ENCODE peak calls at places on chromosome 7, in ten cellular contexts. G is LoVo, T is nucleus accumbens, Z is GM12865, L is ELF-1, O is HAP-1, E is Daoy, M is RPMI8226, C is astrocyte of the spinal cord, F is pons. P is an unnamed sample.

GRCh38 chr7:143384148-143384547 is 3.0 kb downstream of the ZYX start:
- DNase-seq in L (no peak), C (no peak), G (no peak), M (no peak), O (no peak), E (no peak), F (no peak), Z (no peak), T (no peak), P (no peak)

GRCh38 chr7:137920637-137921473 is 74.1 kb upstream of the DGKI start:
- DNase-seq in G (no peak), C (no peak), F (no peak), M (no peak), L (no peak), Z (no peak), O (no peak), T (no peak), E (no peak), P (no peak)

GRCh38 chr7:128094111-128094570 is 62.9 kb upstream of the LRRC4 start:
- DNase-seq in M (no peak), Z (no peak), T (no peak), G (no peak), E (no peak), L (no peak), C (peak; percentile 36), O (no peak), F (no peak), P (no peak)

GRCh38 chr7:66859794-66860645 is 61.0 kb upstream of the TMEM248 start:
- DNase-seq in L (peak; percentile 81), G (no peak), Z (no peak), T (no peak), E (no peak), O (no peak), C (no peak), M (peak; percentile 97), F (no peak), P (peak; percentile 92)

GRCh38 chr7:74479961-74480829 is 26.5 kb downstream of the GTF2IRD1 start:
- DNase-seq in O (no peak), E (peak; percentile 93), G (no peak), C (peak; percentile 92), Z (no peak), M (no peak), F (peak; percentile 82), L (peak; percentile 86), T (no peak), P (no peak)

GRCh38 chr7:55437375-55437774 is 72.2 kb downstream of the LANCL2 start:
- DNase-seq in G (no peak), M (no peak), O (no peak), F (no peak), T (no peak), Z (no peak), C (no peak), L (no peak), E (no peak), P (no peak)

GRCh38 chr7:93055543-93056107 is 62.2 kb downstream of the SAMD9 start:
- DNase-seq in E (peak; percentile 16), Z (peak; percentile 52), G (peak; percentile 76), M (peak; percentile 33), F (peak; percentile 58), L (no peak), T (no peak), O (peak; percentile 65), C (peak; percentile 60), P (peak; percentile 55)

GRCh38 chr7:4830176-4830575 is 31.7 kb downstream of the PAPOLB start:
- DNase-seq in F (peak; percentile 50), E (peak; percentile 51), T (no peak), O (peak; percentile 49), M (peak; percentile 82), C (peak; percentile 55), Z (peak; percentile 69), G (peak; percentile 26), L (peak; percentile 89), P (no peak)

GRCh38 chr7:81013036-81013435 is 94.2 kb upstream of the SEMA3C start:
- DNase-seq in E (peak; percentile 26), Z (no peak), F (no peak), G (peak; percentile 79), T (no peak), O (no peak), C (peak; percentile 66), L (peak; percentile 5), M (peak; percentile 10), P (no peak)

GRCh38 chr7:151080091-151080521 is 503 bp downstream of the FASTK start:
- DNase-seq in L (peak; percentile 60), O (no peak), E (peak; percentile 41), C (no peak), Z (no peak), G (no peak), T (no peak), M (peak; percentile 22), F (no peak), P (peak; percentile 43)

GRCh38 chr7:37230221-37230620 is 218.4 kb downstream of the ELMO1 start:
- DNase-seq in F (peak; percentile 93), M (no peak), G (no peak), O (no peak), Z (no peak), T (no peak), L (no peak), C (no peak), E (peak; percentile 24), P (no peak)

GRCh38 chr7:16718111-16718656 is 35.4 kb upstream of the TSPAN13 start:
- DNase-seq in T (no peak), M (no peak), C (no peak), L (no peak), O (no peak), F (no peak), G (no peak), E (no peak), Z (no peak), P (no peak)

GRCh38 chr7:271266-272107 is 18.5 kb upstream of the FOXL3 start:
- DNase-seq in M (no peak), E (no peak), L (no peak), C (no peak), F (no peak), Z (no peak), T (no peak), G (no peak), O (no peak), P (no peak)

GRCh38 chr7:114922151-114922651 is 307 bp downstream of the MDFIC start:
- DNase-seq in F (no peak), Z (peak; percentile 75), E (peak; percentile 87), M (peak; percentile 68), C (peak; percentile 50), G (peak; percentile 41), O (peak; percentile 16), L (no peak), T (no peak), P (peak; percentile 71)

GRCh38 chr7:27160147-27160545 is 3.7 kb upstream of the HOXA7 start:
- DNase-seq in G (peak; percentile 37), T (no peak), C (no peak), F (no peak), E (no peak), Z (no peak), L (no peak), O (no peak), M (no peak), P (no peak)

GRCh38 chr7:47479821-47480575 is 101.9 kb downstream of the TNS3 start:
- DNase-seq in T (no peak), F (no peak), M (peak; percentile 91), C (no peak), L (no peak), O (no peak), G (no peak), E (no peak), Z (no peak), P (peak; percentile 84)

GRCh38 chr7:47886412-47886811 is 61.9 kb downstream of the PKD1L1 start:
- DNase-seq in G (no peak), C (no peak), F (no peak), T (no peak), L (no peak), Z (no peak), M (no peak), O (no peak), E (no peak), P (no peak)

GRCh38 chr7:48148311-48148710 is 22.9 kb upstream of the ABCA13 start:
- DNase-seq in F (no peak), G (peak; percentile 32), T (no peak), C (no peak), Z (no peak), L (no peak), O (no peak), M (no peak), E (no peak), P (no peak)

GRCh38 chr7:78368781-78369180 is 570.2 kb downstream of the PHTF2 start:
- DNase-seq in F (no peak), M (no peak), Z (no peak), E (no peak), T (no peak), G (no peak), C (no peak), O (no peak), L (no peak), P (no peak)

P was measured in MM.1S.